ENCODE peak calls at places on chromosomes 2 and 18, in ten cellular contexts. M, O, J, C, H, F, R, B, D and U are unnamed samples.

GRCh38 chr2:152278536-152278935 is 56.4 kb upstream of the FMNL2 start:
- DNase-seq in J (no peak), C (no peak), B (no peak), O (no peak), D (no peak), M (no peak), F (no peak), R (no peak), H (no peak), U (no peak)

GRCh38 chr2:218648473-218649100 is 10.8 kb downstream of the ZNF142 start:
- DNase-seq in B (no peak), H (peak), D (peak), F (peak), R (no peak), C (no peak), O (peak), M (no peak), J (peak), U (peak)

GRCh38 chr2:169526451-169526850 is 16.9 kb downstream of the KLHL41 start:
- DNase-seq in D (no peak), C (no peak), H (no peak), O (no peak), J (no peak), B (no peak), R (no peak), M (no peak), F (no peak), U (no peak)

GRCh38 chr2:108444941-108445840 is 3.8 kb upstream of the GCC2 start:
- DNase-seq in H (no peak), B (no peak), M (no peak), J (no peak), C (no peak), R (no peak), O (no peak), F (no peak), D (no peak), U (no peak)

GRCh38 chr2:189287982-189288494 is 108.5 kb upstream of the COL5A2 start:
- DNase-seq in F (peak), D (peak), O (no peak), J (no peak), B (no peak), H (peak), M (no peak), C (no peak), R (no peak), U (no peak)

GRCh38 chr2:174711206-174711605 is 53.1 kb downstream of the CHRNA1 start:
- DNase-seq in B (no peak), D (peak), R (no peak), H (no peak), C (no peak), F (peak), M (no peak), J (no peak), O (no peak), U (no peak)

GRCh38 chr2:203586696-203587095 is 51.6 kb upstream of the RAPH1 start:
- DNase-seq in B (no peak), H (no peak), C (no peak), R (no peak), M (no peak), D (peak), O (no peak), F (no peak), J (no peak), U (no peak)

GRCh38 chr2:31235504-31235902 is 1.6 kb downstream of the EHD3 start:
- DNase-seq in C (no peak), B (no peak), D (peak), F (peak), O (no peak), J (no peak), M (no peak), R (no peak), H (peak), U (no peak)

GRCh38 chr2:18889565-18890332 is 300.4 kb upstream of the NT5C1B start:
- DNase-seq in J (no peak), O (no peak), M (no peak), R (no peak), C (no peak), B (no peak), D (no peak), F (no peak), H (peak), U (no peak)

GRCh38 chr2:33292981-33293586 is 183.4 kb upstream of the RASGRP3 start:
- DNase-seq in J (no peak), R (no peak), C (no peak), B (no peak), H (peak), F (no peak), D (no peak), O (no peak), M (no peak), U (no peak)

GRCh38 chr2:201824212-201824611 is 17.9 kb downstream of the CDK15 start:
- DNase-seq in O (no peak), D (no peak), J (no peak), H (no peak), B (no peak), F (no peak), C (no peak), M (no peak), R (no peak), U (no peak)

GRCh38 chr18:21117385-21118135 is 5.9 kb upstream of the ROCK1 start:
- DNase-seq in M (no peak), R (no peak), F (peak), C (no peak), H (no peak), D (peak), B (no peak), J (no peak), O (no peak), U (no peak)

GRCh38 chr2:174222154-174222553 is 26.2 kb downstream of the OLA1 start:
- DNase-seq in D (no peak), J (no peak), C (no peak), F (no peak), R (no peak), H (no peak), O (no peak), M (no peak), B (no peak), U (no peak)

GRCh38 chr2:11395971-11396689 is 51.7 kb upstream of the ROCK2 start:
- DNase-seq in O (no peak), H (no peak), C (no peak), R (no peak), B (no peak), D (no peak), M (no peak), J (no peak), F (no peak), U (no peak)

GRCh38 chr18:63161728-63162195 is 157.8 kb downstream of the BCL2 start:
- DNase-seq in D (peak), M (peak), J (peak), H (no peak), R (peak), C (no peak), O (peak), B (peak), F (peak), U (peak)

GRCh38 chr18:45920367-45920766 is 46.8 kb downstream of the EPG5 start:
- DNase-seq in R (no peak), B (peak), J (peak), M (no peak), H (peak), D (peak), C (no peak), F (peak), O (no peak), U (no peak)

GRCh38 chr2:159032580-159032979 is 64.1 kb downstream of the TANC1 start:
- DNase-seq in O (no peak), C (no peak), D (no peak), J (no peak), B (no peak), R (no peak), F (no peak), H (no peak), M (no peak), U (no peak)

GRCh38 chr2:145158051-145158586 is 638.2 kb upstream of the ZEB2 start:
- DNase-seq in H (peak), O (no peak), F (peak), B (no peak), C (no peak), M (no peak), R (no peak), J (peak), D (peak), U (no peak)

GRCh38 chr2:240704651-240705050 is 13.0 kb downstream of the AQP12A start:
- DNase-seq in H (peak), D (no peak), M (no peak), J (peak), C (no peak), F (no peak), R (peak), O (no peak), B (no peak), U (peak)